ENCODE peak calls at places on chromosomes 11 and 22, in seven cellular contexts. M, X, W, T, E, K and H are unnamed samples.

GRCh38 chr11:15195454-15196200 is 80.9 kb downstream of the INSC start:
- DNase-seq in M (no peak), X (no peak), W (no peak), T (no peak), E (no peak), K (no peak), H (no peak)

GRCh38 chr11:64230209-64230984 is at the start of gene DNAJC4:
- DNase-seq in M (peak; percentile 94), X (peak; percentile 95), W (peak; percentile 96), T (peak; percentile 89), E (peak; percentile 80), K (peak; percentile 98), H (peak; percentile 83)

GRCh38 chr11:63508009-63508408 is 2.1 kb downstream of the LGALS12 start:
- DNase-seq in M (no peak), X (peak; percentile 52), W (no peak), T (peak; percentile 37), E (no peak), K (peak; percentile 61), H (no peak)

GRCh38 chr11:104946907-104947306 is 21.5 kb downstream of the CASP4 start:
- DNase-seq in M (no peak), X (no peak), W (no peak), T (no peak), E (peak; percentile 48), K (no peak), H (no peak)

GRCh38 chr11:23280088-23280487 is 419.8 kb upstream of the CCDC179 start:
- DNase-seq in M (no peak), X (no peak), W (no peak), T (no peak), E (no peak), K (no peak), H (no peak)

GRCh38 chr22:50314455-50315288 is 7.2 kb upstream of the PLXNB2 start:
- DNase-seq in M (no peak), X (peak; percentile 79), W (peak; percentile 89), T (peak; percentile 57), E (no peak), K (peak; percentile 56), H (no peak)

GRCh38 chr11:13883042-13883441 is 79.5 kb upstream of the SPON1 start:
- DNase-seq in M (no peak), X (no peak), W (peak; percentile 25), T (no peak), E (no peak), K (peak; percentile 33), H (no peak)

GRCh38 chr22:21003782-21004181 is 1.9 kb upstream of the THAP7 start:
- DNase-seq in M (no peak), X (no peak), W (peak; percentile 37), T (no peak), E (no peak), K (no peak), H (no peak)

GRCh38 chr11:35064114-35064800 is 74.7 kb upstream of the CD44 start:
- DNase-seq in M (no peak), X (no peak), W (no peak), T (no peak), E (no peak), K (no peak), H (no peak)

GRCh38 chr22:22019659-22020424 is 37.3 kb upstream of the TOP3B start:
- DNase-seq in M (no peak), X (no peak), W (no peak), T (no peak), E (peak; percentile 74), K (no peak), H (no peak)

GRCh38 chr11:129143335-129143734 is 48.8 kb downstream of the ARHGAP32 start:
- DNase-seq in M (peak; percentile 97), X (peak; percentile 94), W (peak; percentile 81), T (peak; percentile 84), E (peak; percentile 100), K (no peak), H (peak; percentile 89)

GRCh38 chr11:91239359-91239758 is 985.3 kb upstream of the FAT3 start:
- DNase-seq in M (no peak), X (no peak), W (no peak), T (no peak), E (peak; percentile 63), K (no peak), H (no peak)

GRCh38 chr22:41876675-41877074 is 38.2 kb downstream of the SHISA8 start:
- DNase-seq in M (no peak), X (no peak), W (no peak), T (no peak), E (no peak), K (no peak), H (no peak)
- H3K36me3 ChIP-seq in M (peaks cover 72% of the 10 kb centered on the region), X (no peaks in the 10 kb centered on the region), W (no peaks in the 10 kb centered on the region), T (peaks cover 11% of the 10 kb centered on the region), E (peaks cover 62% of the 10 kb centered on the region), K (peaks cover 87% of the 10 kb centered on the region), H (peaks cover 34% of the 10 kb centered on the region)

GRCh38 chr11:90204832-90205646 is 17.8 kb downstream of the CHORDC1 start:
- DNase-seq in M (no peak), X (no peak), W (no peak), T (no peak), E (peak; percentile 35), K (peak; percentile 52), H (no peak)

GRCh38 chr11:90213322-90213721 is 9.5 kb downstream of the CHORDC1 start:
- DNase-seq in M (no peak), X (no peak), W (no peak), T (no peak), E (no peak), K (no peak), H (no peak)

GRCh38 chr11:90204407-90204806 is 18.4 kb downstream of the CHORDC1 start:
- DNase-seq in M (no peak), X (no peak), W (no peak), T (no peak), E (no peak), K (no peak), H (no peak)

GRCh38 chr11:90208857-90209256 is 14.0 kb downstream of the CHORDC1 start:
- DNase-seq in M (no peak), X (no peak), W (no peak), T (no peak), E (no peak), K (no peak), H (no peak)
- H3K4me3 ChIP-seq in M (no peak overlapping the region), X (no peak overlapping the region), W (no peak overlapping the region), T (no peak overlapping the region), E (no peak overlapping the region), K (no peak overlapping the region), H (no peak overlapping the region)

DNA sequence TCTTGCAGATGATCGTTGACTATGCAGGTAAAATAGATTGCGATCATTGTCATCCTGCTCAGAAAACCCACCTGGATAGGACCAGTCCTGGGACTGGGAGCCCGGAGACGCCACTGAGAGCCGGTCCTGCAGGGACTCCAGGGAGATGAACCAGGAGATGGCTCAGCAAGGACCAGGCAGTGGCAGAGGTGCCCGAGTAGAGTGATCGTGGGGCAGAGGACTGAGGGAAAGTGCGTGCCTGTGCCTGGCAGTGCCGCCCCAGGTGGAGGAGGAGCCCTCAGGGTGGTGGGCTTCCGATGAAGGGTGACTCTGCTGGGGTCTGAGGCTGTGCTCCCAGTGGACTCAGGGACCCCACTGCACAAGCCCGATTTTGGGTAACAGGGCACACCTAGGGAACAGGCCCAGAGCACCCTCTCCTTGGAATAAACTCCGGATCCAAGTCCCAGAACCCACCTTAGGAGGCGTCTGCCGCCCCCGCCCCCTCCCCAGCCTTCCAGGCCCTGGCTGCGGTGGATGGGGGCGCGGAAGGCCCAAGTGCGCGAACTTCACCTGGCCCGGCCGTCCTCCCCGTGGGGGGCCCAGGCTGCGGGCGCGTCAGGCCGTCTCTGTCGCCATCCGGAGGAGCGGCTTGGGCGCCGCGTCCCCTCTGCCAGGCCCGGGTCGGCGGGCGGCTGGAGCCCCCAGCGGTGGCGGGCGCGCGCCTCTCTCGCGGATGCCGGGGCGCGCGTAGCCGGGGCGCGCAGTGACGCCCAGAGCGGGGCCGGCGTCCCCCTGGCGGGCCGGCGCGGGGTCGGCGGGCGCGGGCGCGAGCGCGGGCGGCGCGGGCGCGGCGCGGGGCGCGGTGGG is 1338.8 kb downstream of the BRD1 start:
- DNase-seq in M (no peak), X (no peak), W (no peak), T (no peak), E (no peak), K (peak; percentile 34), H (no peak)
- H3K9me3 ChIP-seq in M (no peaks in the 10 kb centered on the region), X (no peaks in the 10 kb centered on the region), W (no peaks in the 10 kb centered on the region), T (no peaks in the 10 kb centered on the region), E (peaks cover 3% of the 10 kb centered on the region), K (no peaks in the 10 kb centered on the region), H (no peaks in the 10 kb centered on the region)

GRCh38 chr11:25925359-25925758 is 406.6 kb upstream of the ANO3 start:
- DNase-seq in M (no peak), X (no peak), W (no peak), T (no peak), E (no peak), K (no peak), H (no peak)
- H3K36me3 ChIP-seq in M (no peaks in the 10 kb centered on the region), X (no peaks in the 10 kb centered on the region), W (no peaks in the 10 kb centered on the region), T (no peaks in the 10 kb centered on the region), E (no peaks in the 10 kb centered on the region), K (no peaks in the 10 kb centered on the region), H (no peaks in the 10 kb centered on the region)

DNA sequence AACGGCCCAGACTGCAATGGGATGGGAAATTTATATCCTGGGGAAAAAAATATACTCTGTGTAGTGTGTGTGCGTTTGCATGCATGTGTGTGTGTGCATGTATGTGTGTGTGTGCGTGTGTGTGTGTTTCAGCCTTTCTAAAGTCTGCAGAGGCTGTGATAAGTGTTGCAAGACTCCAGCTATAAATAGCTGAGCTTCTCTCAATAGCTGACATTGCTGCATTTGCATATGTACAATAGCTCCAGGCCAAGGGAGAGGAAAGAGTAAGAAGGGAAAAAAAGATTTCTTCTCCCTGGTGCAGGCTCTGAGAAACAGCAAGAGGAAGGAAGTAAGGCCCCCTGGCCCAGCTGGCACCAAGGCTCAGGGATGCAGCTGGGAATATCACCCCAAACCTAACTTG is 483.0 kb downstream of the MN1 start:
- DNase-seq in M (no peak), X (no peak), W (peak; percentile 62), T (no peak), E (no peak), K (peak; percentile 84), H (no peak)
- H3K4me3 ChIP-seq in M (no peak overlapping the region), X (no peak overlapping the region), W (no peak overlapping the region), T (no peak overlapping the region), E (no peak overlapping the region), K (no peak overlapping the region), H (no peak overlapping the region)